ENCODE peak calls at places on chromosomes 11 and 22, in four cellular contexts. Q, N, J and Z are unnamed samples.

GRCh38 chr22:18044548-18045271 is 20.3 kb upstream of the MICAL3 start:
- DNase-seq in Q (no peak), N (no peak), J (peak), Z (no peak)

GRCh38 chr11:88886796-88887195 is 179.0 kb downstream of the GRM5 start:
- DNase-seq in Q (peak), N (peak), J (peak), Z (peak)

GRCh38 chr11:1041936-1042608 is 5.6 kb upstream of the MUC6 start:
- DNase-seq in Q (no peak), N (no peak), J (no peak), Z (no peak)

GRCh38 chr11:132942611-132943324 is 589.5 kb downstream of the OPCML start:
- DNase-seq in Q (peak), N (peak), J (no peak), Z (peak)

GRCh38 chr22:38489561-38490133 is 16.5 kb downstream of the DDX17 start:
- DNase-seq in Q (no peak), N (no peak), J (no peak), Z (no peak)

GRCh38 chr11:92153542-92153941 is 71.1 kb upstream of the FAT3 start:
- DNase-seq in Q (no peak), N (no peak), J (no peak), Z (no peak)

GRCh38 chr11:120536091-120536796 is 24.7 kb downstream of the GRIK4 start:
- DNase-seq in Q (no peak), N (no peak), J (no peak), Z (no peak)

GRCh38 chr22:25853902-25854301 is 111.9 kb downstream of the MYO18B start:
- DNase-seq in Q (no peak), N (peak), J (no peak), Z (no peak)

GRCh38 chr11:12631651-12632050 is 42.6 kb upstream of the TEAD1 start:
- DNase-seq in Q (no peak), N (no peak), J (peak), Z (no peak)

GRCh38 chr11:10350341-10350740 is 45.5 kb downstream of the ADM start:
- DNase-seq in Q (peak), N (peak), J (peak), Z (no peak)

GRCh38 chr11:16781821-16782220 is 43.4 kb downstream of the C11orf58 start:
- DNase-seq in Q (no peak), N (no peak), J (no peak), Z (no peak)

GRCh38 chr11:20087118-20087521 is 73.2 kb downstream of the DBX1 start:
- DNase-seq in Q (no peak), N (no peak), J (peak), Z (no peak)

GRCh38 chr11:132852361-132852760 is 679.9 kb downstream of the OPCML start:
- DNase-seq in Q (no peak), N (no peak), J (no peak), Z (no peak)

GRCh38 chr11:81772161-81772560 is 961.5 kb downstream of the FAM181B start:
- DNase-seq in Q (no peak), N (peak), J (no peak), Z (no peak)

GRCh38 chr11:88059326-88059725 is 115.9 kb downstream of the RAB38 start:
- DNase-seq in Q (no peak), N (no peak), J (no peak), Z (no peak)

GRCh38 chr11:31557991-31558390 is 48.4 kb downstream of the ELP4 start:
- DNase-seq in Q (no peak), N (no peak), J (peak), Z (no peak)

GRCh38 chr11:30984442-30984816 is 385.1 kb downstream of the DCDC1 start:
- DNase-seq in Q (no peak), N (no peak), J (peak), Z (no peak)

GRCh38 chr22:46706060-46706459 is 32.0 kb downstream of the CERK start:
- DNase-seq in Q (no peak), N (no peak), J (no peak), Z (no peak)

GRCh38 chr11:95074806-95075563 is 8.3 kb downstream of the SRSF8 start:
- DNase-seq in Q (no peak), N (no peak), J (no peak), Z (no peak)

GRCh38 chr11:74319139-74319538 is 7.7 kb upstream of the P4HA3 start:
- DNase-seq in Q (no peak), N (no peak), J (peak), Z (no peak)

GRCh38 chr11:4677948-4678347 is 19.7 kb downstream of the OR51E2 start:
- DNase-seq in Q (no peak), N (no peak), J (no peak), Z (no peak)

GRCh38 chr11:22768281-22768680 is 61.3 kb downstream of the SVIP start:
- DNase-seq in Q (no peak), N (no peak), J (no peak), Z (no peak)

GRCh38 chr22:44352378-44353062 is 39.8 kb upstream of the SHISAL1 start:
- DNase-seq in Q (no peak), N (no peak), J (no peak), Z (no peak)

GRCh38 chr11:68889948-68890446 is 13.6 kb downstream of the MRPL21 start:
- DNase-seq in Q (peak), N (peak), J (peak), Z (peak)

GRCh38 chr22:32016081-32016480 is 27.0 kb upstream of the SLC5A1 start:
- DNase-seq in Q (no peak), N (no peak), J (no peak), Z (no peak)

GRCh38 chr11:112996924-112997323 is 35.7 kb downstream of the NCAM1 start:
- DNase-seq in Q (no peak), N (no peak), J (no peak), Z (no peak)

GRCh38 chr11:120198787-120199469 is 11.9 kb upstream of the OAF start:
- DNase-seq in Q (no peak), N (no peak), J (no peak), Z (no peak)

GRCh38 chr22:50735739-50736030 is 2.3 kb upstream of the ACR start:
- DNase-seq in Q (no peak), N (no peak), J (no peak), Z (no peak)

GRCh38 chr22:50732681-50733080 is 5.3 kb upstream of the ACR start:
- DNase-seq in Q (no peak), N (no peak), J (no peak), Z (no peak)

GRCh38 chr22:50733521-50734342 is 4.3 kb upstream of the ACR start:
- DNase-seq in Q (no peak), N (no peak), J (peak), Z (peak)

GRCh38 chr22:50734343-50734771 is 3.6 kb upstream of the ACR start:
- DNase-seq in Q (no peak), N (no peak), J (no peak), Z (no peak)

GRCh38 chr22:50734986-50735738 is 2.8 kb upstream of the ACR start:
- DNase-seq in Q (no peak), N (no peak), J (no peak), Z (no peak)
- H3K18ac ChIP-seq in Q (no peak), N (no peak), J (no peak), Z (no peak)

DNA sequence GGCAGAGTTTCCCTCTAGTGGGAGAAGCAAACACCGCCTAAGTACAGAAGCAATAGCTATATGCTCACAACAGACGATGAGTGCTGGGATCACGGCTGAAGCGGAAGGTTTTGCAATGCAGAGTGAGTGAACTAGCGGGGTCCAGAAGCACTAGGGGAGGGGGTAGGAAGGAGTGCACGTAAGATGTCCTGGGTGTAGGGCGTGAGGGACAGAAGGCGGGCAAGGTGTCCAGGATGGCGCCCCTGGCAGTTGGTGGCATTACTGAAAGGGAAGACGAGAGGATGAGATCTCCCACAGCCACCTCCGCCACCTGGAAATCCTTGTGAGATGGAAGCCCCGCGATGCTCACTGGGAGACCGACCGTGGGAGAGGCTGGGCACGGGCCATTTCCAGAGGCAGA is 81.0 kb downstream of the ETS1 start:
- DNase-seq in Q (no peak), N (no peak), J (no peak), Z (no peak)
- H3K18ac ChIP-seq in Q (no peak), N (no peak), J (peak), Z (no peak)

GRCh38 chr22:39959640-39960447 is at the start of gene TMA7B:
- DNase-seq in Q (peak), N (peak), J (peak), Z (no peak)
- H3K18ac ChIP-seq in Q (no peak), N (no peak), J (peak), Z (no peak)

GRCh38 chr11:34972892-34973291 is 56.5 kb downstream of the PDHX start:
- DNase-seq in Q (no peak), N (no peak), J (peak), Z (no peak)

GRCh38 chr11:34975482-34975881 is 59.1 kb downstream of the PDHX start:
- DNase-seq in Q (no peak), N (peak), J (no peak), Z (no peak)

GRCh38 chr11:34976496-34976895 is 60.1 kb downstream of the PDHX start:
- DNase-seq in Q (no peak), N (peak), J (no peak), Z (no peak)

GRCh38 chr11:34977039-34977906 is 60.9 kb downstream of the PDHX start:
- DNase-seq in Q (no peak), N (peak), J (peak), Z (no peak)

DNA sequence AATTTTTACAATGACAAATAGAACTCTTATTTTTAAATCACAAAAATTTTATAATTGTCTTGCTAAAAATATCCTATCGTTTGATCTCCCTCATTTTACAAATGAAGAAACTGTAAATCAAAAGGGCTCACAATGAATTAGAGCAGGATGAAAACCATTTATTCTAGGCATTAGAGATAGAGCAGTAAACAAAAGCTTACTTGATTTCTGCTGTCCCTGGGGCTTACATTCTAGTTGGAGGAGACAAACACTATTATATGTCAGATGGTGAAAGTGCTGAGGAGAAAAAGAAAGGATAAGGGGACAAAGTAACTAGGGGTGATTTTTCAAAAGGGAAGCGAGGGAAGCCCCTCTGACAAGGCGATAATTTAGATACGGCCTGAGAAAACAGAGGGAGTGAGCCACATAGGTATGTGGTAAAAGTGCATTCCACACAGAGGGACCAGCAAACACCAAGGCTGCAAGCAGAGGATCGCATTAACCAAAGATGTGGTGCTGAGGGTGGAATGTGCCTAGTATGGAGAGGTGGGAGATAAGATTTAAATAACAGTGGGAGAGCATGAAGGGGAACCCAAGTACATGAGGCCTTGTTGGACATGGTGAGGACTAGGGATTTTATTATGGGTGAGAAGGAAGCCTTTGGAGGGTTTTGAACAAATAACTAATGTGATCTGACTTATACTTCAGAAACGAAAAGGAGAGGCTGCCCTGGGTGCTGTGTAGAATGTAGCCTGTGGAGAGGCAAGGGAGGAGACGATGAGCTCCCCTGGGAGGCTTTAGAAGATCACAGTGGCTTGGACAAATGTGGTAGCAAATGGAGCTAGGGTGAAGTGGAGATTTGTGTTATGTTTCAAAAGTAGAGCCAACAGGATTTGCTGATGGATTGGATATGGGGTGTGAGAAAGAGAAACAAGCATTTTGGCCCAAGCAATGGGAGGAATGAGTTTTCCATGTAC is 62.1 kb downstream of the PDHX start:
- DNase-seq in Q (peak), N (peak), J (no peak), Z (no peak)
- H3K18ac ChIP-seq in Q (no peak), N (peak), J (peak), Z (no peak)

GRCh38 chr11:78420255-78420764 is 2.7 kb upstream of the GAB2 start:
- DNase-seq in Q (peak), N (peak), J (peak), Z (no peak)
- H3K18ac ChIP-seq in Q (no peak), N (no peak), J (peak), Z (no peak)